ENCODE peak calls at places on chromosomes 12 and 14, in seven cellular contexts. B, D, O, J, I, T and Y are unnamed samples.

GRCh38 chr14:94011795-94012194 is 14.3 kb upstream of the OTUB2 start:
- DNase-seq in J (no peak), O (no peak), I (no peak), D (no peak), T (no peak), B (peak; percentile 72), Y (no peak)

GRCh38 chr14:78291958-78292357 is 121.8 kb downstream of the NRXN3 start:
- DNase-seq in D (no peak), B (no peak), O (no peak), I (no peak), T (no peak), J (no peak), Y (no peak)

GRCh38 chr14:104864267-104865068 is 600 bp upstream of the CEP170B start:
- DNase-seq in D (no peak), B (no peak), T (no peak), O (no peak), J (no peak), I (no peak), Y (no peak)

GRCh38 chr12:52836042-52836466 is 1.9 kb upstream of the KRT79 start:
- DNase-seq in D (no peak), O (no peak), T (no peak), I (no peak), J (peak; percentile 44), B (no peak), Y (no peak)

GRCh38 chr12:122793685-122794106 is 19.3 kb downstream of the CCDC62 start:
- DNase-seq in I (no peak), B (peak; percentile 53), D (no peak), O (no peak), T (peak; percentile 51), J (peak; percentile 87), Y (no peak)

GRCh38 chr12:20508362-20508761 is 140.0 kb downstream of the PDE3A start:
- DNase-seq in I (no peak), B (no peak), D (no peak), O (no peak), T (no peak), J (no peak), Y (no peak)

GRCh38 chr14:75944607-75945241 is 37.1 kb downstream of the TGFB3 start:
- DNase-seq in J (no peak), I (no peak), D (no peak), T (no peak), B (no peak), O (no peak), Y (no peak)

GRCh38 chr14:73272393-73272792 is 35.1 kb downstream of the PAPLN start:
- DNase-seq in D (no peak), T (no peak), I (no peak), B (no peak), J (no peak), O (no peak), Y (no peak)

GRCh38 chr14:55353686-55354467 is 57.8 kb downstream of the ATG14 start:
- DNase-seq in J (no peak), D (no peak), B (no peak), I (no peak), O (no peak), T (no peak), Y (no peak)

GRCh38 chr12:71071466-71072097 is 86.2 kb downstream of the TSPAN8 start:
- DNase-seq in O (no peak), J (no peak), B (no peak), T (no peak), D (no peak), I (no peak), Y (no peak)

GRCh38 chr12:11649413-11650278 is at the start of gene ETV6:
- DNase-seq in B (peak; percentile 96), T (peak; percentile 74), I (peak; percentile 31), J (peak; percentile 91), D (peak; percentile 40), O (peak; percentile 43), Y (peak; percentile 44)

GRCh38 chr12:106342397-106343212 is 14.9 kb upstream of the POLR3B start:
- DNase-seq in T (peak; percentile 22), B (no peak), I (peak; percentile 50), J (peak; percentile 17), O (no peak), D (no peak), Y (no peak)

GRCh38 chr14:96362071-96362964 is 823 bp downstream of the ATG2B start:
- DNase-seq in O (peak; percentile 35), T (no peak), J (peak; percentile 58), B (peak; percentile 61), I (no peak), D (peak; percentile 43), Y (peak; percentile 48)

GRCh38 chr14:51684760-51685159 is 33.0 kb downstream of the FRMD6 start:
- DNase-seq in I (no peak), D (no peak), B (no peak), J (no peak), T (no peak), O (no peak), Y (no peak)

GRCh38 chr12:68455676-68456345 is 123.6 kb upstream of the MDM1 start:
- DNase-seq in O (no peak), D (no peak), J (peak; percentile 47), I (no peak), B (peak; percentile 33), T (no peak), Y (no peak)

GRCh38 chr12:104790296-104791125 is 167.6 kb downstream of the SLC41A2 start:
- DNase-seq in J (peak; percentile 11), B (no peak), O (no peak), T (no peak), I (no peak), D (peak; percentile 15), Y (peak; percentile 13)

GRCh38 chr14:99252940-99253868 is 18.8 kb downstream of the BCL11B start:
- DNase-seq in B (no peak), O (peak; percentile 72), J (no peak), D (no peak), T (no peak), I (no peak), Y (peak; percentile 73)

GRCh38 chr14:88792572-88793258 is at the start of gene EML5:
- DNase-seq in T (peak; percentile 85), B (peak; percentile 81), O (peak; percentile 78), D (peak; percentile 74), I (peak; percentile 50), J (peak; percentile 76), Y (peak; percentile 62)

GRCh38 chr12:95224202-95225170 is 6.9 kb downstream of the VEZT start:
- DNase-seq in O (no peak), T (no peak), D (no peak), J (peak; percentile 35), B (no peak), I (no peak), Y (no peak)

GRCh38 chr14:34251662-34252061 is 210.4 kb downstream of the SPTSSA start:
- DNase-seq in I (no peak), B (no peak), O (no peak), T (no peak), J (no peak), D (no peak), Y (no peak)

GRCh38 chr14:23294346-23294733 is 8.3 kb downstream of the PPP1R3E start:
- DNase-seq in D (no peak), T (no peak), O (no peak), B (no peak), I (no peak), J (no peak), Y (no peak)

GRCh38 chr12:4621511-4621910 is 27.3 kb downstream of the AKAP3 start:
- DNase-seq in J (no peak), T (no peak), O (no peak), D (no peak), I (no peak), B (no peak), Y (no peak)

GRCh38 chr12:39341761-39342160 is 101.2 kb downstream of the KIF21A start:
- DNase-seq in D (no peak), J (no peak), T (no peak), I (no peak), O (no peak), B (no peak), Y (no peak)

GRCh38 chr12:34214011-34214410 is 191.7 kb downstream of the ALG10 start:
- DNase-seq in T (no peak), B (no peak), J (no peak), O (no peak), D (no peak), I (no peak), Y (no peak)

GRCh38 chr14:40909906-40910305 is 696.8 kb upstream of the LRFN5 start:
- DNase-seq in D (no peak), T (no peak), O (no peak), I (no peak), J (no peak), B (no peak), Y (no peak)

GRCh38 chr12:80766897-80767296 is 50.2 kb downstream of the MYF5 start:
- DNase-seq in B (no peak), J (no peak), T (no peak), I (no peak), O (no peak), D (no peak), Y (no peak)

GRCh38 chr12:7130791-7131501 is 775 bp downstream of the CLSTN3 start:
- DNase-seq in O (no peak), T (peak; percentile 59), I (no peak), D (peak; percentile 31), B (peak; percentile 68), J (peak; percentile 61), Y (no peak)

GRCh38 chr12:87929346-87929745 is 99.9 kb downstream of the C12orf50 start:
- DNase-seq in B (no peak), O (no peak), D (no peak), T (no peak), I (no peak), J (no peak), Y (no peak)

GRCh38 chr14:69320581-69321365 is 60.8 kb downstream of the GALNT16 start:
- DNase-seq in B (no peak), D (no peak), I (no peak), J (no peak), T (no peak), O (no peak), Y (no peak)

GRCh38 chr14:69324341-69324931 is 64.5 kb downstream of the GALNT16 start:
- DNase-seq in B (no peak), J (no peak), I (no peak), O (no peak), D (no peak), T (no peak), Y (no peak)

GRCh38 chr12:125766091-125766490 is 700.9 kb downstream of the AACS start:
- DNase-seq in T (no peak), B (no peak), J (no peak), D (no peak), O (no peak), I (no peak), Y (no peak)

GRCh38 chr14:96626916-96627315 is 124.7 kb downstream of the PAPOLA start:
- DNase-seq in J (peak; percentile 69), O (no peak), D (no peak), I (no peak), T (no peak), B (no peak), Y (no peak)

GRCh38 chr12:53048780-53049401 is 974 bp upstream of the TNS2 start:
- DNase-seq in D (no peak), J (no peak), I (no peak), B (no peak), T (no peak), O (no peak), Y (no peak)

GRCh38 chr14:89093083-89093482 is 268.6 kb downstream of the TTC8 start:
- DNase-seq in I (no peak), D (no peak), J (no peak), T (no peak), B (no peak), O (no peak), Y (no peak)

GRCh38 chr14:24309538-24310386 is at the start of gene LTB4R2:
- DNase-seq in D (no peak), O (no peak), B (no peak), T (no peak), I (no peak), J (no peak), Y (no peak)

GRCh38 chr12:92938623-92939022 is 9.5 kb upstream of the EEA1 start:
- DNase-seq in T (no peak), O (no peak), J (no peak), I (no peak), B (no peak), D (no peak), Y (no peak)

GRCh38 chr12:79661629-79662028 is 29.1 kb downstream of the PAWR start:
- DNase-seq in I (no peak), J (no peak), D (no peak), B (no peak), T (no peak), O (no peak), Y (no peak)

GRCh38 chr12:54417712-54418440 is 1.2 kb downstream of the ITGA5 start:
- DNase-seq in I (no peak), D (no peak), T (no peak), J (peak; percentile 24), O (peak; percentile 42), B (no peak), Y (no peak)